ENCODE peak calls at places on chromosomes 7 and 10, in four cellular contexts. One of them, this sample, is unnamed.

GRCh38 chr7:32043688-32044087 is 26.5 kb downstream of the PDE1C start:
- DNase-seq in HCT116: no peak
- DNase-seq in neuronal stem cell: no peak
- DNase-seq in keratinocyte: no peak
- DNase-seq in this sample: no peak

GRCh38 chr10:77223532-77224460 is 413.8 kb downstream of the KCNMA1 start:
- DNase-seq in HCT116: no peak
- DNase-seq in neuronal stem cell: no peak
- DNase-seq in keratinocyte: no peak
- DNase-seq in this sample: no peak

GRCh38 chr7:50953303-50953702 is 170.6 kb upstream of the GRB10 start:
- DNase-seq in keratinocyte: no peak
- DNase-seq in neuronal stem cell: no peak
- DNase-seq in HCT116: no peak
- DNase-seq in this sample: no peak

GRCh38 chr7:16637279-16637795 is 8.2 kb downstream of the ANKMY2 start:
- DNase-seq in keratinocyte: no peak
- DNase-seq in HCT116: no peak
- DNase-seq in neuronal stem cell: no peak
- DNase-seq in this sample: no peak

GRCh38 chr10:119341236-119342016 is 134.1 kb downstream of the GRK5 start:
- DNase-seq in HCT116: no peak
- DNase-seq in keratinocyte: no peak
- DNase-seq in neuronal stem cell: no peak
- DNase-seq in this sample: no peak

GRCh38 chr7:125032943-125033342 is 103.3 kb upstream of the POT1 start:
- DNase-seq in neuronal stem cell: no peak
- DNase-seq in HCT116: no peak
- DNase-seq in keratinocyte: no peak
- DNase-seq in this sample: no peak

GRCh38 chr7:2915023-2915422 is 70.9 kb upstream of the GNA12 start:
- DNase-seq in keratinocyte: no peak
- DNase-seq in neuronal stem cell: no peak
- DNase-seq in HCT116: no peak
- DNase-seq in this sample: no peak

GRCh38 chr10:62238880-62239279 is 29.8 kb downstream of the RTKN2 start:
- DNase-seq in neuronal stem cell: no peak
- DNase-seq in keratinocyte: no peak
- DNase-seq in HCT116: no peak
- DNase-seq in this sample: no peak

GRCh38 chr7:116357776-116358670 is 141.5 kb upstream of the CAV2 start:
- DNase-seq in HCT116: no peak
- DNase-seq in keratinocyte: peak; percentile 19
- DNase-seq in neuronal stem cell: no peak
- DNase-seq in this sample: no peak

GRCh38 chr10:61136151-61136550 is 192.2 kb upstream of the RHOBTB1 start:
- DNase-seq in keratinocyte: no peak
- DNase-seq in neuronal stem cell: no peak
- DNase-seq in HCT116: no peak
- DNase-seq in this sample: no peak

GRCh38 chr10:128077155-128077875 is 48.9 kb downstream of the MKI67 start:
- DNase-seq in neuronal stem cell: no peak
- DNase-seq in HCT116: no peak
- DNase-seq in keratinocyte: no peak
- DNase-seq in this sample: no peak

GRCh38 chr7:8149222-8149621 is 112.7 kb downstream of the ICA1 start:
- DNase-seq in HCT116: no peak
- DNase-seq in keratinocyte: no peak
- DNase-seq in neuronal stem cell: no peak
- DNase-seq in this sample: no peak

GRCh38 chr7:2381881-2382509 is 21.4 kb upstream of the CHST12 start:
- DNase-seq in keratinocyte: no peak
- DNase-seq in HCT116: no peak
- DNase-seq in neuronal stem cell: no peak
- DNase-seq in this sample: no peak

GRCh38 chr10:98299341-98299740 is 31.3 kb upstream of the LOXL4 start:
- DNase-seq in HCT116: no peak
- DNase-seq in neuronal stem cell: peak; percentile 30
- DNase-seq in keratinocyte: no peak
- DNase-seq in this sample: no peak

GRCh38 chr7:27143950-27144798 is 693 bp upstream of the HOXA5 start:
- DNase-seq in HCT116: no peak
- DNase-seq in neuronal stem cell: no peak
- DNase-seq in keratinocyte: no peak
- DNase-seq in this sample: no peak

GRCh38 chr7:136183981-136184380 is 206.8 kb upstream of the MTPN start:
- DNase-seq in neuronal stem cell: no peak
- DNase-seq in keratinocyte: no peak
- DNase-seq in HCT116: no peak
- DNase-seq in this sample: no peak

GRCh38 chr7:148854975-148855374 is 29.1 kb downstream of the EZH2 start:
- DNase-seq in neuronal stem cell: no peak
- DNase-seq in keratinocyte: no peak
- DNase-seq in HCT116: no peak
- DNase-seq in this sample: no peak

GRCh38 chr7:129332354-129333056 is 101.7 kb upstream of the STRIP2 start:
- DNase-seq in HCT116: no peak
- DNase-seq in neuronal stem cell: no peak
- DNase-seq in keratinocyte: no peak
- DNase-seq in this sample: no peak

GRCh38 chr10:16681525-16681924 is 135.7 kb downstream of the RSU1 start:
- DNase-seq in neuronal stem cell: no peak
- DNase-seq in keratinocyte: no peak
- DNase-seq in HCT116: no peak
- DNase-seq in this sample: no peak

GRCh38 chr7:18903676-18904075 is 213.8 kb downstream of the TWIST1 start:
- DNase-seq in HCT116: no peak
- DNase-seq in keratinocyte: no peak
- DNase-seq in neuronal stem cell: no peak
- DNase-seq in this sample: no peak

GRCh38 chr7:71625534-71625933 is 493.6 kb downstream of the GALNT17 start:
- DNase-seq in neuronal stem cell: no peak
- DNase-seq in keratinocyte: no peak
- DNase-seq in HCT116: no peak
- DNase-seq in this sample: no peak

GRCh38 chr7:138435231-138435919 is 24.7 kb upstream of the TRIM24 start:
- DNase-seq in HCT116: peak; percentile 23
- DNase-seq in keratinocyte: no peak
- DNase-seq in neuronal stem cell: no peak
- DNase-seq in this sample: no peak

DNA sequence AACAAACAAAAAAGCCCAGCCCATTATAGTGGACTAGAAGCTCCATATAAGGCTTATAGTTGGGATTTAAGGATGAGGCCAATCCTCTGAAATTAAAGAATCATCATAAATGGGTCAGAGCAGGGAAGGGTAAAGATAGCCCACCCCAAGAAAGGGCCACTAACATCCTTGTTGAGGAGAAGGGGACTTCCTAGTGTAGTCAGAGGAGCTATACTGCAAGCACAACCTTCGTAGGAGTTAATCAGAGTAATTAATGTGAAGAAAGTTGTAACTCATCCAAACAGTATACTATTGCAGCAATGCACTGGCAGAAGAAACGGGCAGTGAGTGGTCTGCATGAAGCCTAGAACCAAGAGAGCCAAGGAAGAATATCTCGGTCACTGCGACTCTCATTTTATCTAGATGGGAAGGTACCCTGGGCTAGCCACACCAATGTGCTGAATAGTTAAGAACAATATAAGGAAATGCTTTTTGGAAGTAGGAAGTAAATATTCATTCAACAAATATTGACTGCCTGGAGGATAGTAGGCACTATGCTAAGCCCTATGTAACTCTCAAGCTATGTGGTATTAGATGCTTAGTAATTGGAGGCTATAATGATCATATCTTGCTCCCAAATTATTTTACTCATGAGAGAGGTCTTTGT is 13.3 kb downstream of the OTUD1 start:
- DNase-seq in keratinocyte: no peak
- DNase-seq in neuronal stem cell: no peak
- DNase-seq in HCT116: no peak
- DNase-seq in this sample: no peak
- H2AFZ ChIP-seq in keratinocyte: no peak overlapping the region
- H2AFZ ChIP-seq in neuronal stem cell: no peak overlapping the region
- H2AFZ ChIP-seq in HCT116: no peak overlapping the region
- H2AFZ ChIP-seq in this sample: no peak overlapping the region

GRCh38 chr10:30784521-30784895 is 155.0 kb upstream of the LYZL2 start:
- DNase-seq in HCT116: no peak
- DNase-seq in keratinocyte: no peak
- DNase-seq in neuronal stem cell: no peak
- DNase-seq in this sample: no peak
- H3K9ac ChIP-seq in HCT116: no peak overlapping the region
- H3K9ac ChIP-seq in keratinocyte: peak overlapping the region; percentile 28
- H3K9ac ChIP-seq in neuronal stem cell: no peak overlapping the region
- H3K9ac ChIP-seq in this sample: no peak overlapping the region

DNA sequence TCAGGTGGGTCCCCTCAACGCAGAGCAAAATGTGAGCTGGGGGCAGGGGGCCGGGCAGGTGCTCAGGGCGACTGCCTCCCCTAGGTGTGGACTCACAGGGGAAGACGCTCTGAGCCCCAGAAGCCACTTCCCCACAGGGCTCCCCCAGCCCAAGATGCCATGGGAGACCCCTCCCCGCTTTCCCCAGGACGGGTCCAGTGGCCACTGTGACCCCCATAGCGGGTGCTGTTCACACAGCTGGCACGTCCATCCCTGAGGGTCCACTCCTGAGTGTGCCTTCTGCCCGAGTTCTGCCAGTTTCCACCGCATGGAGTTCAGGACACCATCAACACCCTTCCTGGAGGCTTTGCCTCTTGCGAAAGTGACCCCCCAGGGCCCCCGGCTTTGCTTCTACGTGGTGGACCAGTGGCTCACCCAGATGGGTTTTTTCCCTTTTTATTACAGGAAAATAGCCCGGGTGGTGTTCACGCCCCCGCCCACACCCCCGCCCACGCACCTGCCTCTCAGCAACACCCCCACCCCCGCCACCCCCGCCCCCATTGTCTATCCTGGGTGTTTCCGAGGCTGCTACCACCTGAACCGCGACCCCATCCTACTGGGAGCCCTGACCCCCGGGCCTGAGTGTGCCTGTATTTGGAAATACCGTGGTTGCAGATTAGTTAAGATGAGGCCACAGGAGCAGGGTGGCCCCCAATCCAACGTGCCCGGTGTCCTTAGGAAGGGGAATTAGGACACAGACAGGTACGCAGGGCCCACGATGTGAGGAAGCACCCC is 32.0 kb downstream of the ADAP1 start:
- DNase-seq in HCT116: no peak
- DNase-seq in neuronal stem cell: no peak
- DNase-seq in keratinocyte: no peak
- DNase-seq in this sample: no peak
- H3K4me3 ChIP-seq in HCT116: no peak overlapping the region
- H3K4me3 ChIP-seq in neuronal stem cell: no peak overlapping the region
- H3K4me3 ChIP-seq in keratinocyte: no peak overlapping the region
- H3K4me3 ChIP-seq in this sample: no peak overlapping the region

DNA sequence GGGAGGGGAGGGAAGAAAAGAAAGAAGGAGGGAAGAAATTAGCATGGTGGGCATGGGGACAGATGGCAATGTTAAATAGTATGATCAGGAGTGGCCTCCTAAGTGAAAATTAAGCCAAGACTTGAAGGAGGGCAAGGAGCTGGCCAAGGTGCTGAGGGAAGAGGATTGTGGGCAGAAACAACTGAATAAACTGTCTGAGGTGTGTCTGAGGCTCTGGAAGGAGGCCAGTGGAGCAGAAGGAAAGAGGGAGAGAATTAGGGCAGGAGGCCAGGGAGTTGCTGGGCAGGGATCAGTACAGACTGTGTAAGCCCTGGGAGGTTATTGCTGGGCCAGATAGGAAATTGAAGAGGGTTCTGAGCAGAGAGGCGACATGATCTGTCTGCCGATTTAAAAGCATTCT is 40.6 kb upstream of the VKORC1L1 start:
- DNase-seq in neuronal stem cell: peak; percentile 20
- DNase-seq in HCT116: no peak
- DNase-seq in keratinocyte: no peak
- DNase-seq in this sample: no peak
- H2AFZ ChIP-seq in neuronal stem cell: no peak overlapping the region
- H2AFZ ChIP-seq in HCT116: no peak overlapping the region
- H2AFZ ChIP-seq in keratinocyte: no peak overlapping the region
- H2AFZ ChIP-seq in this sample: no peak overlapping the region